ENCODE peak calls at places on chromosomes 13 and 19, in nine cellular contexts. F, N, L, C, A, S, G, I and Y are unnamed samples.
A peak's percentile ranks its signal among the peaks of the same experiment; 100 is the strongest.

GRCh38 chr19:58480481-58480830 is 4.3 kb downstream of the ZNF446 start:
- DNase-seq in F (no peak), N (no peak), L (no peak), C (no peak), A (no peak), S (no peak), G (no peak), I (no peak), Y (no peak)

GRCh38 chr13:37106642-37107041 is 1.2 kb upstream of the CSNK1A1L start:
- DNase-seq in F (no peak), N (no peak), L (no peak), C (no peak), A (peak; percentile 6), S (no peak), G (no peak), I (no peak), Y (no peak)

GRCh38 chr13:100484708-100485107 is 103.9 kb downstream of the GGACT start:
- DNase-seq in F (no peak), N (no peak), L (no peak), C (no peak), A (no peak), S (no peak), G (no peak), I (no peak), Y (no peak)

GRCh38 chr13:44425041-44425814 is 51.6 kb downstream of the SERP2 start:
- DNase-seq in F (no peak), N (no peak), L (no peak), C (no peak), A (no peak), S (no peak), G (no peak), I (no peak), Y (no peak)

GRCh38 chr19:50822661-50823208 is 852 bp downstream of the KLK1 start:
- DNase-seq in F (no peak), N (no peak), L (no peak), C (no peak), A (no peak), S (no peak), G (no peak), I (no peak), Y (no peak)

GRCh38 chr19:6108721-6109633 is 1.3 kb downstream of the RFX2 start:
- DNase-seq in F (peak; percentile 78), N (no peak), L (peak; percentile 78), C (peak; percentile 47), A (peak; percentile 66), S (peak; percentile 58), G (peak; percentile 90), I (peak; percentile 54), Y (no peak)

GRCh38 chr13:95660981-95661581 is 15.9 kb upstream of the DNAJC3 start:
- DNase-seq in F (peak; percentile 68), N (no peak), L (no peak), C (peak; percentile 64), A (peak; percentile 50), S (peak; percentile 61), G (no peak), I (no peak), Y (no peak)

GRCh38 chr19:12938536-12939291 is at the start of gene CALR:
- DNase-seq in F (peak; percentile 45), N (no peak), L (no peak), C (peak; percentile 22), A (no peak), S (no peak), G (peak; percentile 76), I (no peak), Y (no peak)

GRCh38 chr19:738509-739128 is 12.3 kb upstream of the MISP start:
- DNase-seq in F (no peak), N (no peak), L (no peak), C (no peak), A (no peak), S (no peak), G (peak; percentile 49), I (no peak), Y (no peak)

GRCh38 chr13:113650275-113650674 is 7.7 kb downstream of the ATP4B start:
- DNase-seq in F (no peak), N (no peak), L (peak; percentile 3), C (no peak), A (no peak), S (no peak), G (peak; percentile 42), I (no peak), Y (no peak)

GRCh38 chr13:108609353-108609752 is 20.1 kb upstream of the MYO16 start:
- DNase-seq in F (peak; percentile 2), N (no peak), L (no peak), C (peak; percentile 57), A (peak; percentile 49), S (peak; percentile 41), G (no peak), I (peak; percentile 23), Y (peak; percentile 4)

GRCh38 chr13:40026174-40026585 is 370.7 kb downstream of the COG6 start:
- DNase-seq in F (peak; percentile 16), N (no peak), L (no peak), C (no peak), A (peak; percentile 11), S (no peak), G (no peak), I (no peak), Y (no peak)

DNA sequence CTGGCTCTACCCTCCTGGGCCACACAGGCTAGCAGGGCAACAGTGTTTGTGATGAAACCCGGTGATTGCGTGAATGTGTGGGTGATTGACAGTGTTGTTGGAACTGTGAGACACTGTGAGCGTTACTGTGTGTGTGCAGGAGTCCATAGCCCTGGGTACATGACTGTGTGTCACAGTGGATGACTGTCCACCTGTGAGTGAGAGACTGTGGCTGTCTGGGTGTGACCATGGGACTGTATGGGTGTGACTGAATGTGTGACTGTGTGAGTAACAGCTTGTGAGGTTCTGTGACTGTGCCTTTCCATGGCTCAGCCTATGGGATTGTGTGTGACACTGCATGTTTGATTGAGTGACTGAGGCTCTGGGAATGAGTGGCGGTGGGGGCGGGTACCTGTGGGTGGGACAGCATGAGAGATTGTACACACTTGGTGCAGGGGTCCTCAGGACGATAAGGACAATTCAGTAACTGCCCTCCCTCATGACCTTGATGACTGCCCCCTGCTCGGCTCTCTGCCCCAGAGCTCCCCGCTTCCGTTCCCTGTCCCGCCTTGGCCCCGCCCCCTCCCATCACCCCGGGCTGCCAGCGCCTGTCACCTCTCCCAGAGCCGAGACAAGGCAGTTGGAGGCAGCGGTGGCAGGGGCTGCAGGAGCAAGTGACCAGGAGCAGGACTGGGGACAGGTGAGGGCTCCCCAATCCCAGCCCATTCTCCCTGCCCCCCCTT is at the start of gene GIPR:
- DNase-seq in F (no peak), N (peak; percentile 59), L (no peak), C (peak; percentile 70), A (peak; percentile 38), S (peak; percentile 54), G (no peak), I (no peak), Y (no peak)
- H3K4me3 ChIP-seq in F (peak within 1 kb of the TSS; percentile 73), N (peak within 1 kb of the TSS; percentile 60), L (no peak within 1 kb of the TSS), C (peak within 1 kb of the TSS; percentile 68), A (peak within 1 kb of the TSS; percentile 62), S (peak within 1 kb of the TSS; percentile 53), G (peak within 1 kb of the TSS; percentile 34), I (peak within 1 kb of the TSS; percentile 3), Y (peak within 1 kb of the TSS; percentile 40)

DNA sequence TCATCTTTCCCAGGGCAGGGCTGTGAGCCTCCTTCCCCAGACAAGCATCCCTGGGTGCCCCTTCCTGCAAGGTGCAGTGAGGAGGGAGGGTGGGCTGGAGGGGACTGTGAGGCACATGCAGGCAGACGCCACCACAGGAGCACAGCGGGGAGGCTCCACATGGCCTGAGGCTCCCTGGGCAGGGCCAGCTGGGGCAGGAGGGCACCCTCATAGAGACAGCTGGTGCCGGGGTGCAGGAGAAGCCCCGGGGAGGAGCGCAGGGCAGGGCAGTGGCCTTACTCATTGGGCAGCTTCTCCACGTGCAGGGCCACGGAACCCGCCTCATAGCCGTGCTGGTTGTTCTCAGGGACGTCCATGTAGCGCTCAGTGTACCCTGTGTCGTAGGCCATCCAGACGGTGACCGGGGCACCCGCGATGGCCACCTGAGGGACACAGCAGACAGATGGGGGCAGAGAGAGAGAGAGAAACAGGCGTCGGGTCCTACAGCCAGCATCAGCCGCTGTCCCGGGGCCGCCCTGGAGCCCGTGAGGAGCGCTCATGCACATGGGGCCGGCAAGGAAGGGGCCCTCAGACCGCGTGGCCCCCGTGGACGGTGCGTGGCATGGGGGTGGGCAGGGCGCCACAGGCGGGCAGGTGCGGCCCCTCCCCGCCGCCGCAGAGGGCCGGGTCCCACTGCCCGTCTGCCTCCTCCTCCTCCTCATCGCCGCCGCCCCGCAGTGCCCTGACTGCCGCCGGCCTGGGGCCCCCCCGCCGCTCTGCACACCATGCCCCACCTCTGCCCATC is 12.5 kb upstream of the MYDGF start:
- DNase-seq in F (no peak), N (no peak), L (no peak), C (no peak), A (no peak), S (no peak), G (no peak), I (no peak), Y (no peak)
- H3K36me3 ChIP-seq in F (peaks cover 3% of the 10 kb centered on the region), N (no peaks in the 10 kb centered on the region), L (no peaks in the 10 kb centered on the region), C (peaks cover 32% of the 10 kb centered on the region), A (peaks cover 61% of the 10 kb centered on the region), S (peaks cover 2% of the 10 kb centered on the region), G (peaks cover 52% of the 10 kb centered on the region), I (no peaks in the 10 kb centered on the region), Y (peaks cover 27% of the 10 kb centered on the region)

GRCh38 chr19:29677001-29677781 is 11.9 kb downstream of the PLEKHF1 start:
- DNase-seq in F (no peak), N (no peak), L (no peak), C (no peak), A (no peak), S (no peak), G (peak; percentile 58), I (no peak), Y (no peak)

GRCh38 chr19:29676586-29676985 is 11.3 kb downstream of the PLEKHF1 start:
- DNase-seq in F (no peak), N (peak; percentile 85), L (peak; percentile 11), C (no peak), A (no peak), S (no peak), G (peak; percentile 52), I (peak; percentile 53), Y (no peak)

GRCh38 chr19:29679598-29680210 is 14.4 kb downstream of the PLEKHF1 start:
- DNase-seq in F (no peak), N (no peak), L (no peak), C (no peak), A (no peak), S (no peak), G (no peak), I (no peak), Y (no peak)

GRCh38 chr19:29680447-29680846 is 15.2 kb downstream of the PLEKHF1 start:
- DNase-seq in F (no peak), N (no peak), L (no peak), C (no peak), A (no peak), S (no peak), G (no peak), I (no peak), Y (no peak)

GRCh38 chr19:29678484-29679106 is 13.3 kb downstream of the PLEKHF1 start:
- DNase-seq in F (no peak), N (no peak), L (peak; percentile 59), C (no peak), A (no peak), S (no peak), G (peak; percentile 93), I (peak; percentile 90), Y (no peak)
- TF ChIP-seq CTCF in F (no peak), N (no peak), L (no peak), C (no peak), A (no peak), S (no peak), G (no peak), I (no peak), Y (no peak)

DNA sequence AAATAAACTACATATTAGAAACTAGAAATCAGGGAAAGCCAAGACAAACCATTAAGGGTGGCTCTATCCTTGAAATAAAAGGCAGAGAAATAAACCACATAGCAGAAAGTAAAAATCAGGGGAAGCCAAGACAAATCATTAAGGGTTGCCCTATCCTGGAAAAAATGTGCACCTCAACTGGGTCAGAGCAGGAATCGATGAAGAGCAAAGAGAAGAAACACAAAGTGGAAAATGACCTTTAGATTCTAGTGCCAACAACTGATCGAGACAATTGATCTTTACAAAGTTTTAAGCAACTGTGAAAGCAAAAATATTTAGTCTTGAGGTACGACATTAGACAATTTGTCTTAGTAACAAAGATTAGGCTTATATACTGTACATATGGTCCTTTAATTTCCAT is 26.6 kb downstream of the KLF12 start:
- DNase-seq in F (no peak), N (no peak), L (no peak), C (no peak), A (no peak), S (no peak), G (no peak), I (no peak), Y (no peak)
- H3K4me3 ChIP-seq in F (no peak overlapping the region), N (no peak overlapping the region), L (no peak overlapping the region), C (no peak overlapping the region), A (no peak overlapping the region), S (no peak overlapping the region), G (no peak overlapping the region), I (no peak overlapping the region), Y (no peak overlapping the region)